ENCODE peak calls at places on chromosomes 11 and 22, in four cellular contexts. A is K562, R is GM12878, U is H1. N is an unnamed sample.

GRCh38 chr22:20567371-20567847 is 60.0 kb downstream of the MED15 start:
- DNase-seq in R (no peak), U (no peak), A (no peak), N (no peak)

GRCh38 chr22:47776329-47776728 is 1013.9 kb downstream of the TBC1D22A start:
- DNase-seq in A (no peak), U (peak; percentile 58), R (no peak), N (no peak)

GRCh38 chr11:132187814-132188213 is 817.4 kb downstream of the NTM start:
- DNase-seq in A (no peak), U (no peak), R (no peak), N (no peak)

GRCh38 chr11:112355726-112356125 is 95.1 kb upstream of the PLET1 start:
- DNase-seq in U (peak; percentile 56), R (no peak), A (peak; percentile 28), N (no peak)

GRCh38 chr11:78759067-78759466 is 184.4 kb upstream of the NARS2 start:
- DNase-seq in U (no peak), R (no peak), A (no peak), N (no peak)

GRCh38 chr11:1293619-1294015 is 15.8 kb downstream of the TOLLIP start:
- DNase-seq in R (no peak), A (no peak), U (no peak), N (no peak)

GRCh38 chr11:134037093-134037908 is 31.6 kb upstream of the JAM3 start:
- DNase-seq in U (peak; percentile 83), A (peak; percentile 55), R (peak; percentile 7), N (no peak)

GRCh38 chr22:48277868-48278581 is 1515.6 kb downstream of the TBC1D22A start:
- DNase-seq in R (no peak), U (no peak), A (no peak), N (no peak)

GRCh38 chr11:124285610-124286344 is 28.0 kb downstream of the OR8D1 start:
- DNase-seq in U (no peak), A (no peak), R (no peak), N (no peak)

GRCh38 chr22:40030026-40030756 is 35.4 kb downstream of the FAM83F start:
- DNase-seq in R (no peak), A (no peak), U (no peak), N (no peak)

GRCh38 chr11:37322333-37323194 is 724.5 kb upstream of the RAG2 start:
- DNase-seq in A (no peak), U (no peak), R (no peak), N (no peak)

GRCh38 chr11:133078591-133079179 is 453.6 kb downstream of the OPCML start:
- DNase-seq in A (peak; percentile 49), R (no peak), U (peak; percentile 82), N (peak; percentile 5)

GRCh38 chr11:26766996-26767395 is 45.1 kb upstream of the SLC5A12 start:
- DNase-seq in R (no peak), A (no peak), U (no peak), N (no peak)

GRCh38 chr11:62708423-62709261 is 1.2 kb downstream of the GNG3 start:
- DNase-seq in A (no peak), R (no peak), U (peak; percentile 69), N (no peak)

GRCh38 chr11:62706841-62707240 is 383 bp downstream of the BSCL2 start:
- DNase-seq in U (no peak), A (no peak), R (no peak), N (no peak)

GRCh38 chr11:62705401-62705800 is 1.8 kb downstream of the BSCL2 start:
- DNase-seq in A (peak; percentile 53), U (no peak), R (no peak), N (no peak)

GRCh38 chr11:62705880-62706831 is 1.1 kb downstream of the BSCL2 start:
- DNase-seq in A (peak; percentile 96), R (peak; percentile 50), U (peak; percentile 95), N (peak; percentile 83)

DNA sequence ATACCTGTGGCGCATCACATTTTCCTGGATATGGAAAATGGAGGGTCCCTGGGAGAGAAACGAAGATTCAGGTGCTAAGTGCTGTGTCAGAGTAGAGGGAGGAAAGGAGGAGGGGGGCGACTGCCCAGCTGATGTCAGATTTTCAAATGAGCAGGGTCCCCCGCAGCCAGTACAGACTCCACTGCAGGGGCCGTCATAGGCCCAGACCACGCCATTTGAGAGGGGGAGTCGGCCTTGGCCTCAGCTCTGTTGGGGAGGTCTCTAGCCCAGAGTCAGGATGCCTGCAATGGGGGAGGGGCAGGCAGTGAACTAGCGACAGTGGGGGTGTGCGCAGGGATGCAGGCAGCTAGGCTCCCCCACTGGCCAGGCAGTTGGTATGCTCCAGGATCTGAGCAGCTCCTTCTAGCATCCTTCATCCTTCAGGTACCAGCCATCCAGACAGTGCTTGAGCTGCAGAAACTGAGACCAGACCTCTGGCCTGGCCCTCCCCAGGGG is at the start of the genes BSCL2 and GNG3:
- DNase-seq in R (no peak), U (peak; percentile 93), A (peak; percentile 68), N (no peak)
- TF ChIP-seq CBX5 in R (no peak), U (no peak), A (no peak), N (no peak)

DNA sequence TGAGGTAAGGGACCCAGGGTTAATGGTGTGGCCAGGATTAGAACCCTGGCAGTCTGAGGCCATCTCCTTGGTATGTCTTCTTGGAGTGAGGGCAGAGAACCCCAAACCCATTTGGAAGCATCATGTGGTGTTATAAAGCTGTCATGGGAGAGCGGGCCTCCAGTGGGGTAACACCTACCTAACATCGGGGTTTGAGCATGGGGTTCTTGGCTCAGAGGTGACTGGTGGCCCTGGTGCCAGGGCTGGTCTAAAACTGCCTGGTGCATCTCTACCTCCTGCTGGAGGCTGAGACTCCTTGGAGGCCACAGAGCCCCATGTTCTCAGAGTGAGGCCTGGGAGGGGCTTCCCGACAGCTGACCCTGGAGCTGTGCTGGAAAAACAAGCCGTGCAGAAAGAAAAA is 4.5 kb downstream of the PRDM11 start:
- DNase-seq in R (no peak), U (no peak), A (no peak), N (no peak)
- TF ChIP-seq CBX5 in R (no peak), U (no peak), A (no peak), N (no peak)

GRCh38 chr11:69238562-69239319 is 55.2 kb upstream of the MYEOV start:
- DNase-seq in A (no peak), R (no peak), U (no peak), N (no peak)
- TF ChIP-seq CBX5 in A (no peak), R (no peak), U (no peak), N (no peak)

DNA sequence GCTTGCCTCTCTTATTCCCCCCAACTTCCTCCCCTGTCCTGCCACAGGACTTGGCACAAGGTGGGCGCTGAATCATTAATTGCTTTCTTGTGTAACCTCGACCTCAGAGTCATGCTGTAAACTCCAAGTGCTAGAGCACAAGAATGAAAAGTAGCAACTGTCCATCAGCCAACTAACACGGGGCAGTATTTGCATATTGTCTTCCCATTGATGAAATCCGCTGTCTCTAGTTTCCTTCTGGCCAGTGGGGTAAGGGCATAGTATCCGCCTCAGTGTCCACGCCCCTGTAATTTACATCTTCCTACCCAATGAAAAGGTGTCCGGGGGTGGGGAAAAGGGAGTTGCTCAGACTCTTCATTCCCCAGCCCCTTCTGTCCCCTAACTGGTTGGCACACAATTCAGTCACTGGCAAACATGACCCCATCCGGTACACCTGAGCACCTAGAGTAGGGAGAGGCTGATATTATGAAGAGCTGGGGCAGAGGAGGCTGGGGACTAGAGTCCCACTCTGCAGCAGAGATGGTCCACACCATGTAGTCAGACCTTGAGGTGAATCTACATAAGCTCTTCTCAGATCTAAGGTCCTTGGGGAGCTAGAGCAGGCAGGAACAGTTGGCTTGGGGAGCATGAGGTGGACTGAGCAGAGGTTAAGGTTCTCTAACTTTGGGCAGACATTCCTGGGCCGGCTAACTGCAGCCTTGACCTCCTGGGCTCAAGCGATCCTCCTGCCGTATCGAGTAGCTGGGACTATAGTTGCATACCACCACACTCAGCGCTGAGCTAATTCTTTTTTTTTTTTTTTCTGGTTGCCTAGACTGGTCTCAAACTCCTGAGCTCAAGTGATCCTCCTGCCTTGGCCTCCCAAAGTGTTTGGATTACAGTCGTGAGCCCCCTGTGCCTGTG is 6.8 kb upstream of the GGA1 start:
- DNase-seq in R (peak; percentile 42), U (peak; percentile 66), A (no peak), N (peak; percentile 91)
- TF ChIP-seq CBX5 in R (no peak), U (no peak), A (no peak), N (no peak)

GRCh38 chr11:117225553-117226170 is 6.2 kb downstream of the PCSK7 start:
- DNase-seq in R (no peak), A (no peak), U (no peak), N (no peak)

GRCh38 chr11:117228091-117228490 is 3.8 kb downstream of the PCSK7 start:
- DNase-seq in U (no peak), A (no peak), R (no peak), N (no peak)

GRCh38 chr11:117223741-117224685 is 7.9 kb downstream of the PCSK7 start:
- DNase-seq in R (no peak), A (peak; percentile 66), U (no peak), N (no peak)

GRCh38 chr11:117229411-117229810 is 2.5 kb downstream of the PCSK7 start:
- DNase-seq in U (no peak), A (no peak), R (no peak), N (no peak)

GRCh38 chr11:117226388-117227385 is 5.2 kb downstream of the PCSK7 start:
- DNase-seq in A (peak; percentile 63), R (peak; percentile 35), U (no peak), N (peak; percentile 81)
- TF ChIP-seq CBX5 in A (no peak), R (no peak), U (no peak), N (no peak)

GRCh38 chr11:127275771-127276170 is 275.2 kb upstream of the KIRREL3 start:
- DNase-seq in A (no peak), U (no peak), R (no peak), N (no peak)
- TF ChIP-seq CBX5 in A (no peak), U (no peak), R (no peak), N (no peak)

GRCh38 chr11:64742940-64743590 is 877 bp downstream of the RASGRP2 start:
- DNase-seq in A (peak; percentile 91), R (no peak), U (peak; percentile 94), N (no peak)

GRCh38 chr11:64743591-64744543 is at the start of gene RASGRP2:
- DNase-seq in R (no peak), U (peak; percentile 95), A (peak; percentile 73), N (peak; percentile 28)

GRCh38 chr11:64745219-64745522 is 1.2 kb upstream of the RASGRP2 start:
- DNase-seq in A (no peak), U (peak; percentile 77), R (no peak), N (no peak)

GRCh38 chr11:64745523-64746328 is 1.8 kb upstream of the RASGRP2 start:
- DNase-seq in R (no peak), A (peak; percentile 93), U (peak; percentile 89), N (no peak)

DNA sequence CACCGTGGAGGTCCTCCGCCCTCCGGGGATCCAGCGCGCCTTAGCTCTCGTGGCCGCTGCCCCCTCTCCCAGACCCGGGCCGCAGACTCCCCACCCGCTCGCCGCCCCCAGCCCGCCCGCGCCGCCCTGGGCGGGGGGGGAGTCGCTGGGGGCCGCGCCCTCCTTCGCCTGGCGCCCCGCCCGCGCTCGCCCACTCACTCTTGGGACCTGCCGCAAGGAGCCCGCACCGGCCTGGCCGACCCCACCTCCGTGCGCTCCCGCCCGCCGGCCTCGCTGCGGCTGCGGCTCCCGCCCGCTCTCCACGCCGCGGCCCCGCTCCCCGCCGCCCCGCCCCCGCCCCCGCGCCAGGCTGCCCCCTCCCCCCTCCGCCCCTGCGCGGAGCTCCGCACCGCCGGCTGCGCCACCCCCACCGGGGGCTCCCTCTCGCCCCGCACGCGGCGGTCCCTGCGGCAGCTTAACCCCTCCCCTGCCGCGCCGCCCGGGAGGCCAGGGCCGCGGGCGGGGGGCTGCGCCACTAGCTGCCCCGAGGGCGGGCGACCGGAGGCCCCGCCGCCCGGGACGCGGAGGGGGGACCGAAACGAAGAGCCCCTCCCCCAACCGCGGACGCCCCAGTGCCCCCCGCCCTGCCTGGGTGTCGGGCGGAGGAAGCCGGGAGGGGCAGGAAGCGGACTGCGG is 739 bp upstream of the RASGRP2 start:
- DNase-seq in A (peak; percentile 89), U (peak; percentile 59), R (no peak), N (no peak)
- TF ChIP-seq CBX5 in A (no peak), U (no peak), R (no peak), N (no peak)

N was measured in HepG2.